ENCODE peak calls at places on chromosomes 16 and 17, in six cellular contexts. One of them, this sample, is unnamed.

GRCh38 chr16:88798772-88799455 is 4.7 kb upstream of the CDT1 start:
- DNase-seq in A549: no peak
- DNase-seq in tibial nerve: no peak
- DNase-seq in K562: peak; percentile 64
- DNase-seq in stomach: no peak
- DNase-seq in sigmoid colon: no peak
- DNase-seq in this sample: no peak

GRCh38 chr17:40810505-40810904 is 10.7 kb upstream of the KRT28 start:
- DNase-seq in A549: peak; percentile 53
- DNase-seq in tibial nerve: no peak
- DNase-seq in K562: no peak
- DNase-seq in stomach: no peak
- DNase-seq in sigmoid colon: no peak
- DNase-seq in this sample: no peak

GRCh38 chr16:82888616-82889015 is 261.8 kb downstream of the CDH13 start:
- DNase-seq in A549: no peak
- DNase-seq in tibial nerve: no peak
- DNase-seq in K562: no peak
- DNase-seq in stomach: no peak
- DNase-seq in sigmoid colon: no peak
- DNase-seq in this sample: no peak

GRCh38 chr17:82985973-82986372 is 93.4 kb upstream of the METRNL start:
- DNase-seq in A549: no peak
- DNase-seq in tibial nerve: no peak
- DNase-seq in K562: no peak
- DNase-seq in stomach: peak; percentile 38
- DNase-seq in sigmoid colon: no peak
- DNase-seq in this sample: peak; percentile 74

GRCh38 chr17:72510454-72511016 is 389.7 kb downstream of the SOX9 start:
- DNase-seq in A549: no peak
- DNase-seq in tibial nerve: no peak
- DNase-seq in K562: no peak
- DNase-seq in stomach: no peak
- DNase-seq in sigmoid colon: no peak
- DNase-seq in this sample: no peak

GRCh38 chr17:66319226-66319625 is 16.8 kb downstream of the PRKCA start:
- DNase-seq in A549: no peak
- DNase-seq in tibial nerve: no peak
- DNase-seq in K562: no peak
- DNase-seq in stomach: no peak
- DNase-seq in sigmoid colon: no peak
- DNase-seq in this sample: no peak

GRCh38 chr17:67139784-67140665 is 95.7 kb downstream of the CACNG1 start:
- DNase-seq in A549: no peak
- DNase-seq in tibial nerve: no peak
- DNase-seq in K562: peak; percentile 14
- DNase-seq in stomach: no peak
- DNase-seq in sigmoid colon: no peak
- DNase-seq in this sample: no peak

GRCh38 chr16:56793504-56793903 is 63.6 kb downstream of the NUP93 start:
- DNase-seq in A549: peak; percentile 14
- DNase-seq in tibial nerve: no peak
- DNase-seq in K562: no peak
- DNase-seq in stomach: no peak
- DNase-seq in sigmoid colon: no peak
- DNase-seq in this sample: no peak

GRCh38 chr16:630815-631405 is at the start of gene WFIKKN1:
- DNase-seq in A549: no peak
- DNase-seq in tibial nerve: no peak
- DNase-seq in K562: peak; percentile 44
- DNase-seq in stomach: peak; percentile 71
- DNase-seq in sigmoid colon: no peak
- DNase-seq in this sample: peak; percentile 90

GRCh38 chr17:19867654-19868395 is at the start of gene ULK2:
- DNase-seq in A549: peak; percentile 52
- DNase-seq in tibial nerve: peak; percentile 7
- DNase-seq in K562: no peak
- DNase-seq in stomach: peak; percentile 68
- DNase-seq in sigmoid colon: peak; percentile 80
- DNase-seq in this sample: peak; percentile 54

GRCh38 chr17:42166196-42166763 is 11.5 kb upstream of the RAB5C start:
- DNase-seq in A549: no peak
- DNase-seq in tibial nerve: no peak
- DNase-seq in K562: no peak
- DNase-seq in stomach: no peak
- DNase-seq in sigmoid colon: no peak
- DNase-seq in this sample: peak; percentile 69

GRCh38 chr17:56717471-56717870 is 116.2 kb downstream of the C17orf67 start:
- DNase-seq in A549: no peak
- DNase-seq in tibial nerve: no peak
- DNase-seq in K562: no peak
- DNase-seq in stomach: no peak
- DNase-seq in sigmoid colon: no peak
- DNase-seq in this sample: no peak

GRCh38 chr17:17541640-17542001 is 45.4 kb upstream of the RASD1 start:
- DNase-seq in A549: no peak
- DNase-seq in tibial nerve: no peak
- DNase-seq in K562: no peak
- DNase-seq in stomach: no peak
- DNase-seq in sigmoid colon: no peak
- DNase-seq in this sample: no peak

GRCh38 chr16:51416921-51417320 is 265.9 kb upstream of the SALL1 start:
- DNase-seq in A549: no peak
- DNase-seq in tibial nerve: no peak
- DNase-seq in K562: no peak
- DNase-seq in stomach: no peak
- DNase-seq in sigmoid colon: no peak
- DNase-seq in this sample: no peak

GRCh38 chr17:83194761-83195329 is 115.4 kb downstream of the METRNL start:
- DNase-seq in A549: no peak
- DNase-seq in tibial nerve: peak; percentile 29
- DNase-seq in K562: no peak
- DNase-seq in stomach: no peak
- DNase-seq in sigmoid colon: peak; percentile 63
- DNase-seq in this sample: peak; percentile 20

GRCh38 chr16:85750827-85751641 is at the start of gene C16orf74:
- DNase-seq in A549: peak; percentile 74
- DNase-seq in tibial nerve: no peak
- DNase-seq in K562: peak; percentile 75
- DNase-seq in stomach: peak; percentile 68
- DNase-seq in sigmoid colon: no peak
- DNase-seq in this sample: peak; percentile 92

GRCh38 chr16:80948886-80949502 is 57.7 kb downstream of the CMC2 start:
- DNase-seq in A549: no peak
- DNase-seq in tibial nerve: peak; percentile 30
- DNase-seq in K562: peak; percentile 74
- DNase-seq in stomach: no peak
- DNase-seq in sigmoid colon: no peak
- DNase-seq in this sample: peak; percentile 27

GRCh38 chr16:27400751-27401620 is 988 bp upstream of the IL21R start:
- DNase-seq in A549: no peak
- DNase-seq in tibial nerve: no peak
- DNase-seq in K562: no peak
- DNase-seq in stomach: no peak
- DNase-seq in sigmoid colon: no peak
- DNase-seq in this sample: no peak

GRCh38 chr16:85086347-85087291 is 25.7 kb downstream of the CIBAR2 start:
- DNase-seq in A549: peak; percentile 95
- DNase-seq in tibial nerve: peak; percentile 79
- DNase-seq in K562: peak; percentile 83
- DNase-seq in stomach: peak; percentile 78
- DNase-seq in sigmoid colon: peak; percentile 83
- DNase-seq in this sample: peak; percentile 71

GRCh38 chr17:68035131-68035522 is 408 bp upstream of the KPNA2 start:
- DNase-seq in A549: peak; percentile 95
- DNase-seq in tibial nerve: peak; percentile 80
- DNase-seq in K562: no peak
- DNase-seq in stomach: peak; percentile 94
- DNase-seq in sigmoid colon: peak; percentile 96
- DNase-seq in this sample: peak; percentile 95

GRCh38 chr17:2798679-2799078 is 2.4 kb downstream of the RAP1GAP2 start:
- DNase-seq in A549: no peak
- DNase-seq in tibial nerve: no peak
- DNase-seq in K562: peak; percentile 32
- DNase-seq in stomach: no peak
- DNase-seq in sigmoid colon: no peak
- DNase-seq in this sample: no peak

GRCh38 chr16:5215911-5216310 is 118.3 kb upstream of the EEF2KMT start:
- DNase-seq in A549: no peak
- DNase-seq in tibial nerve: no peak
- DNase-seq in K562: no peak
- DNase-seq in stomach: no peak
- DNase-seq in sigmoid colon: peak; percentile 48
- DNase-seq in this sample: no peak

GRCh38 chr17:27246537-27246936 is 47.4 kb upstream of the WSB1 start:
- DNase-seq in A549: no peak
- DNase-seq in tibial nerve: no peak
- DNase-seq in K562: no peak
- DNase-seq in stomach: no peak
- DNase-seq in sigmoid colon: no peak
- DNase-seq in this sample: no peak

GRCh38 chr17:27245230-27245696 is 48.7 kb upstream of the WSB1 start:
- DNase-seq in A549: peak; percentile 95
- DNase-seq in tibial nerve: peak; percentile 66
- DNase-seq in K562: peak; percentile 90
- DNase-seq in stomach: peak; percentile 74
- DNase-seq in sigmoid colon: peak; percentile 93
- DNase-seq in this sample: peak; percentile 94

GRCh38 chr17:27247958-27248342 is 46.0 kb upstream of the WSB1 start:
- DNase-seq in A549: no peak
- DNase-seq in tibial nerve: no peak
- DNase-seq in K562: no peak
- DNase-seq in stomach: no peak
- DNase-seq in sigmoid colon: no peak
- DNase-seq in this sample: no peak

GRCh38 chr17:27244481-27245223 is 49.3 kb upstream of the WSB1 start:
- DNase-seq in A549: no peak
- DNase-seq in tibial nerve: peak; percentile 96
- DNase-seq in K562: no peak
- DNase-seq in stomach: no peak
- DNase-seq in sigmoid colon: peak; percentile 91
- DNase-seq in this sample: peak; percentile 75

GRCh38 chr17:27247071-27247957 is 46.6 kb upstream of the WSB1 start:
- DNase-seq in A549: peak; percentile 84
- DNase-seq in tibial nerve: peak; percentile 73
- DNase-seq in K562: no peak
- DNase-seq in stomach: peak; percentile 47
- DNase-seq in sigmoid colon: peak; percentile 87
- DNase-seq in this sample: no peak
- TF ChIP-seq EP300 in A549: peak; percentile 73
- TF ChIP-seq EP300 in tibial nerve: peak; percentile 95
- TF ChIP-seq EP300 in K562: no peak
- TF ChIP-seq EP300 in stomach: no peak
- TF ChIP-seq EP300 in sigmoid colon: peak; percentile 57
- TF ChIP-seq EP300 in this sample: peak; percentile 94

DNA sequence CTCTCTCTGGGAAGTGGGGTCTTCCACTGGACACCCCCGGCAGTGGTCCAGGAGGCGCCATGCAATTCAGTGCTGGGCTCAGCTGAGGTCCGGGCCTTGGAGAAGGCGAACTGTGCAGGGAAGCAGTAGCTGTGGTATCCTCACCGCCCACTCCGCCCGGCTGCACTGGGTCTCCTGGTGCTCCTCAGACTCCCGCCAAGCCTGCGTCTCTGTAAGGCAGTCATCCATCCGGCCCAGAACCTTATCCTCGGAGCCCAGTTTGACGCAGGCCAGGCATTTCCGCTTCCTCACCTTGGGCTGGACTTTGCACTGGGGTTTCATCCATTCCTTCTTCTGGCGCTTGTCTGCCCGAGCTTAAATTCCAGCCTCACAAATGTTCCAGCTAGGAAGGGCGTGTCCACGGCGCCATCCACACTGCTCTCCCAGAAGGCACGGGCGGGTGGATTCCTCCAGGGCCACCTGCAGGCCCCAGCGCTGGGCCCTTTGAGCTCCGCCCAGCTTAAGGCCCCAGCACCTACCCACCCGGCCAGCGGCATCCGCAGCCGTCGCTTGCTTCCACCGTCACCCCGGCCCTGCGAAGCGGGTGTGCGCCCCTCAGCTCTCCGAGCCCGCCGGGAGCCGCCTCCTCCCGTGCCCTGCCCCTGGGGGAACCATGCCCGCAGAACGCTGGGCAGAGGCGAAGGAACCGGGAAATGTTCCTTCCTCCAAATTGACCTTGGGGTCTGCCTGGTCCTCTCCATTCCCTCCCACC is 1884.8 kb downstream of the TP53TG3F start:
- DNase-seq in A549: no peak
- DNase-seq in tibial nerve: no peak
- DNase-seq in K562: no peak
- DNase-seq in stomach: no peak
- DNase-seq in sigmoid colon: no peak
- DNase-seq in this sample: no peak
- H3K9me3 ChIP-seq in A549: peaks cover 2% of the 10 kb centered on the region
- H3K9me3 ChIP-seq in tibial nerve: peaks cover 5% of the 10 kb centered on the region
- H3K9me3 ChIP-seq in K562: no peaks in the 10 kb centered on the region
- H3K9me3 ChIP-seq in stomach: peaks cover 29% of the 10 kb centered on the region
- H3K9me3 ChIP-seq in sigmoid colon: peaks cover 2% of the 10 kb centered on the region
- H3K9me3 ChIP-seq in this sample: peaks cover 13% of the 10 kb centered on the region

DNA sequence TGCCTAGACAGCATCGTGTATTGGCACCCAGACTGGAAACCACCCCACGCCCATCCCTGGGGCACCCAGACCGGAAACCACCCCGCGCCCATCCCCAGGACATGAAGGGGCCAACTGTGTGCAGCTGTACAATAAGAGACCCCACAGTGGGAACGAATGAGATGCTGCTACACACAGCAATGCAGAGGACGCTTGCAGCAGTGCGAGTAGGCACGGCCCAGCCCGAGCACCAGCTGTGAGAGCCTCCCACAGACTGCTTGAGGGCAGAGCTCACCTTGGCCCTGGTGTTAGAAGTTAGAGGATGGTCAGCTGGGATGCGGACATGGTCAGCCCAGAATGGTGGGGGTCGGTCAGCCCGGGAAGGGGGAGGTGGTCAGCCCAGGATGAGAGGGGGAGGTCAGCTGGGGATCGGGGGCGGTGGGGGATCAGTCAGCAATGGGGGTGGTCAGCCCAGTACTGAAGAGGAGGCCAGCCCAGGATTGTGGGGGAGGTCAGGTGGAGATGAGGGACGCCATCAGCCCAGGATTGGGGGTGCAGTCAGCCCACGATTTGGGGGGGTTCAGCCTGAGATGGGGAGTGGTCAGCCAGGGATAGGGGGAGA is 340.0 kb downstream of the C16orf95 start:
- DNase-seq in A549: no peak
- DNase-seq in tibial nerve: no peak
- DNase-seq in K562: no peak
- DNase-seq in stomach: no peak
- DNase-seq in sigmoid colon: peak; percentile 55
- DNase-seq in this sample: no peak
- TF ChIP-seq EP300 in A549: no peak
- TF ChIP-seq EP300 in tibial nerve: no peak
- TF ChIP-seq EP300 in K562: no peak
- TF ChIP-seq EP300 in stomach: no peak
- TF ChIP-seq EP300 in sigmoid colon: no peak
- TF ChIP-seq EP300 in this sample: no peak

DNA sequence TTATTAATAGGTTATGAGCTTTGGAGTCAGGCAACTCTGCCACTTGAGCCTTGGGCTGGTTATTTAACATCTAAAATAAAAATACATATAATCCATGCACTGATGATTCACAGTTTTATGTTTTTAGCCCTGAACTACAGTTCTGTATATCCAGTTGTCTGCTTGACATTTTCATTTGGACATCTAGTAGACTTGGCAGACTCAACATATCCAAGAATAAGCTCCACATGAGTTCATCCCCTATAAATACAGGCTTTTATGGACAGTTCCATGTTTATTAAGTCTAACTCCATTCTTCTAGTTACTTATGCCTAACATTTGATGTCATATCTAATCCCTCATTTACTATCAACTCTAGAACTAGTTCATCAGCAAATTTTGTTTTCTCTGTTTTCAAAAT is 174.2 kb downstream of the KIF2B start:
- DNase-seq in A549: no peak
- DNase-seq in tibial nerve: no peak
- DNase-seq in K562: no peak
- DNase-seq in stomach: no peak
- DNase-seq in sigmoid colon: no peak
- DNase-seq in this sample: no peak
- H3K9me3 ChIP-seq in A549: peaks cover 6% of the 10 kb centered on the region
- H3K9me3 ChIP-seq in tibial nerve: no peaks in the 10 kb centered on the region
- H3K9me3 ChIP-seq in K562: no peaks in the 10 kb centered on the region
- H3K9me3 ChIP-seq in stomach: no peaks in the 10 kb centered on the region
- H3K9me3 ChIP-seq in sigmoid colon: no peaks in the 10 kb centered on the region
- H3K9me3 ChIP-seq in this sample: no peaks in the 10 kb centered on the region

This sample was measured in upper lobe of left lung.